ENCODE peak calls at places on chromosomes 16 and 17, in eight cellular contexts. Q, R, V, I, G, K, O and A are unnamed samples.

GRCh38 chr17:43212641-43213490 is 1.2 kb downstream of the TMEM106A start:
- DNase-seq in Q (no peak), R (no peak), V (no peak), I (peak; percentile 82), G (no peak), K (no peak), O (no peak), A (no peak)

GRCh38 chr16:13982446-13982845 is 62.5 kb downstream of the ERCC4 start:
- DNase-seq in Q (no peak), R (no peak), V (no peak), I (no peak), G (no peak), K (no peak), O (no peak), A (no peak)

GRCh38 chr16:11497851-11498289 is 88.8 kb downstream of the LITAF start:
- DNase-seq in Q (no peak), R (peak; percentile 39), V (no peak), I (no peak), G (no peak), K (peak; percentile 66), O (no peak), A (no peak)

GRCh38 chr17:49224198-49224996 is 6.2 kb downstream of the PHOSPHO1 start:
- DNase-seq in Q (no peak), R (no peak), V (peak; percentile 46), I (peak; percentile 45), G (peak; percentile 35), K (peak; percentile 35), O (no peak), A (peak; percentile 86)

GRCh38 chr16:2090819-2091721 is 43.3 kb downstream of the TSC2 start:
- DNase-seq in Q (no peak), R (no peak), V (peak; percentile 94), I (peak; percentile 95), G (peak; percentile 76), K (peak; percentile 95), O (peak; percentile 43), A (peak; percentile 100)

GRCh38 chr17:72846399-72846798 is 246.1 kb downstream of the SLC39A11 start:
- DNase-seq in Q (no peak), R (no peak), V (no peak), I (no peak), G (no peak), K (no peak), O (no peak), A (no peak)

GRCh38 chr16:89829630-89830437 is 1.6 kb downstream of the SPIRE2 start:
- DNase-seq in Q (no peak), R (no peak), V (no peak), I (no peak), G (no peak), K (no peak), O (no peak), A (no peak)

GRCh38 chr17:67200727-67201301 is 44.2 kb downstream of the HELZ start:
- DNase-seq in Q (no peak), R (no peak), V (no peak), I (no peak), G (no peak), K (no peak), O (no peak), A (peak; percentile 20)

GRCh38 chr17:76868669-76869208 is 535 bp downstream of the MGAT5B start:
- DNase-seq in Q (no peak), R (no peak), V (no peak), I (no peak), G (no peak), K (peak; percentile 22), O (no peak), A (peak; percentile 88)

GRCh38 chr16:53071748-53072301 is 17.0 kb downstream of the CHD9 start:
- DNase-seq in Q (peak; percentile 84), R (no peak), V (no peak), I (peak; percentile 17), G (no peak), K (no peak), O (no peak), A (no peak)

GRCh38 chr17:40190197-40191021 is 13.1 kb downstream of the RAPGEFL1 start:
- DNase-seq in Q (no peak), R (no peak), V (no peak), I (no peak), G (no peak), K (no peak), O (no peak), A (peak; percentile 92)

GRCh38 chr17:77253611-77254051 is 112.9 kb downstream of the SEC14L1 start:
- DNase-seq in Q (no peak), R (peak; percentile 81), V (no peak), I (no peak), G (peak; percentile 60), K (peak; percentile 35), O (no peak), A (no peak)

GRCh38 chr17:16439867-16440351 is 24.5 kb downstream of the TRPV2 start:
- DNase-seq in Q (no peak), R (no peak), V (no peak), I (peak; percentile 60), G (no peak), K (no peak), O (no peak), A (no peak)

GRCh38 chr17:80146121-80147034 is 550 bp downstream of the EIF4A3 start:
- DNase-seq in Q (no peak), R (peak; percentile 16), V (no peak), I (peak; percentile 17), G (no peak), K (no peak), O (no peak), A (peak; percentile 73)

GRCh38 chr16:67399749-67400704 is 6.7 kb upstream of the TPPP3 start:
- DNase-seq in Q (no peak), R (no peak), V (no peak), I (no peak), G (no peak), K (no peak), O (no peak), A (peak; percentile 69)

GRCh38 chr17:77089118-77089477 is 51.7 kb upstream of the SEC14L1 start:
- DNase-seq in Q (no peak), R (no peak), V (peak; percentile 39), I (peak; percentile 18), G (no peak), K (no peak), O (no peak), A (no peak)

GRCh38 chr16:74034862-74035261 is 261.8 kb upstream of the PSMD7 start:
- DNase-seq in Q (no peak), R (peak; percentile 11), V (no peak), I (no peak), G (no peak), K (peak; percentile 50), O (no peak), A (peak; percentile 32)

GRCh38 chr17:67229109-67229991 is 15.6 kb downstream of the HELZ start:
- DNase-seq in Q (no peak), R (no peak), V (no peak), I (no peak), G (no peak), K (no peak), O (no peak), A (no peak)

GRCh38 chr16:77324727-77325126 is 110.1 kb downstream of the ADAMTS18 start:
- DNase-seq in Q (no peak), R (no peak), V (no peak), I (no peak), G (no peak), K (no peak), O (no peak), A (no peak)

GRCh38 chr16:65869261-65869660 is 497.2 kb upstream of the CDH5 start:
- DNase-seq in Q (no peak), R (no peak), V (no peak), I (no peak), G (no peak), K (no peak), O (no peak), A (no peak)

DNA sequence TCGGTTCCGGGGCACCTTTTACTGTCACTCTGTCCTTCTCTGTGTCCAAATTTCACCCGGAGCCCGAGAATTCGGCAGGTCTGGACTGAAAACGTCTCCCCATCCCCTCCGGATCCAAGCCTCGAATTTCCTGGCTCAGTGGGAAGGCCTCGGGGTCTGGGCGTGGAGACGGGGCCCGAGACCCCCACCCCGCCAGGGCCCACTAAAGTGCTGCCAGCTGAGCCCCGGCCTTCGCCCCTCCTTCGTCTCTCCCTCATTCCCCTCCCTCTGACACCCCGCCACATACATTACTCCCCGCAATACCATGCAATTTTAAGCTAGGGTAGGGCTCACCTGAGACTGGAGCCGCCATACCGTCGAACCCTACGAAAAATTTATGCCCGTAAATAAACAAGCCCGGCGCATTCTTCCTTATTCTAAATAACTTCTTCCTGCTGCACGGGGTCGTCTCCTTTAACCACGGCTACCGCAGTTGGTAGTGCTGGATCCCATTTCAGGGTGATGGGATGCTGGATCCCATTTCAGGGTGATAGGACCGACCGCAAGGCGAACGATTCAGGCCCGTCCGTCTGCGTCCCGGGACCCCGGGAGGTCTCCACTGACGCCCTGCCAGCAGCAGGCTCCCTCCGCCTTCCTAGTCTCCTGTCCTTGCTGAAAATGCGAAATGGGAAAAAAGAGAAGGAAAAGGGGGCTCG is 4.4 kb upstream of the OR1F1 start:
- DNase-seq in Q (no peak), R (no peak), V (no peak), I (no peak), G (no peak), K (no peak), O (no peak), A (peak; percentile 72)
- H3K27me3 ChIP-seq in Q (no peaks in the 10 kb centered on the region), R (peaks cover 22% of the 10 kb centered on the region), V (peaks cover 100% of the 10 kb centered on the region), I (peaks cover 46% of the 10 kb centered on the region), G (peaks cover 75% of the 10 kb centered on the region), K (peaks cover 88% of the 10 kb centered on the region), O (peaks cover 100% of the 10 kb centered on the region), A (peaks cover 35% of the 10 kb centered on the region)

GRCh38 chr17:44331249-44331760 is 6.7 kb upstream of the SLC25A39 start:
- DNase-seq in Q (no peak), R (peak; percentile 58), V (peak; percentile 80), I (peak; percentile 83), G (no peak), K (peak; percentile 91), O (no peak), A (peak; percentile 83)
- H3K4me3 ChIP-seq in Q (no peak overlapping the region), R (no peak overlapping the region), V (no peak overlapping the region), I (no peak overlapping the region), G (no peak overlapping the region), K (no peak overlapping the region), O (no peak overlapping the region), A (no peak overlapping the region)

DNA sequence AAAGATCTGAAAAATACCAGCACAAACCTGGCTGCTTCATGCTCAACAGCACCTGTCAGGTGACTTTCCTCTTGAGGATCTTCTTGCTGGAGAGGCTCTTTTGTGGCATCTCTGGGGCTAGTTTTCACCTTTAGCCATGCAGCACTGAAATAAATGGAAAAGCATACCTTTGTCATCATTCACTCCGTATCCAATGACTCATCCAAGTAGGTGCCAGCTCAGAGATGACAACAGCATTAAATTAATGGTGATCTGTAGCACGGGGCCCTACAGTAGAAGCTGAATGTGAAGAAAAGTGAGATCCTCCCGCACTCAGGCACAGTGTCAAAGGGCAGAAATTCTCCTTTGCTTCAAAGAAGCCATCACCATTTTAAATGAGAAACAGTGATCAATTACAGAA is 32.2 kb downstream of the KIAA0753 start:
- DNase-seq in Q (no peak), R (peak; percentile 41), V (no peak), I (no peak), G (no peak), K (no peak), O (no peak), A (no peak)
- H3K36me3 ChIP-seq in Q (peaks cover 10% of the 10 kb centered on the region), R (peaks cover 43% of the 10 kb centered on the region), V (peaks cover 84% of the 10 kb centered on the region), I (peaks cover 3% of the 10 kb centered on the region), G (no peaks in the 10 kb centered on the region), K (peaks cover 4% of the 10 kb centered on the region), O (peaks cover 76% of the 10 kb centered on the region), A (peaks cover 12% of the 10 kb centered on the region)

DNA sequence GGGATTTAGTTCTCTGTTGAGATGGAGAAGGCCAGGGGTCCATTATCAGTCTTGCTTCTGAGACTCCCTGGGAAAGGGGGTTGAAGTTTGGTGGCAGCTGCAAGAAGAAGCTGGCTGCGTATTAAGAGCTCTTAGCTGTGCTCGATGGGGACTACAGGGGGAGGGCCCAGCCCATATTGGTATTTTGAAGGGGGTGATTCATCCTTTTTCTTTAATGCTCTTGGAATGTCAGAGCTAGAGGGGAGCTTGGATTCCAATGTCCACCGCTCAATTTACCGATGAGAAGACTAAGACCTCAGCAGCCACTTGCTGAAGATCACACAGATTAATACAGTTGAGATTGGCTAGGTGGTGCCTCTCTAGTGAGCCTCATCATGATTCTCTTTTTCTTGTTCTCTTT is 5.0 kb downstream of the NOG start:
- DNase-seq in Q (no peak), R (peak; percentile 65), V (no peak), I (no peak), G (no peak), K (no peak), O (no peak), A (no peak)
- H3K27me3 ChIP-seq in Q (no peaks in the 10 kb centered on the region), R (peaks cover 6% of the 10 kb centered on the region), V (peaks cover 96% of the 10 kb centered on the region), I (peaks cover 33% of the 10 kb centered on the region), G (peaks cover 27% of the 10 kb centered on the region), K (peaks cover 49% of the 10 kb centered on the region), O (peaks cover 57% of the 10 kb centered on the region), A (peaks cover 44% of the 10 kb centered on the region)